ENCODE peak calls at places on chromosomes 4 and X, in six cellular contexts. X, G, L, V, S and I are unnamed samples.
A peak's percentile ranks its signal among the peaks of the same experiment; 100 is the strongest.

GRCh38 chr4:2296621-2297601 is 35.0 kb upstream of the MXD4 start:
- DNase-seq in X (no peak), G (no peak), L (no peak), V (no peak), S (no peak), I (no peak)

GRCh38 chr4:143381171-143382118 is 44.8 kb downstream of the GAB1 start:
- DNase-seq in X (no peak), G (peak; percentile 80), L (no peak), V (peak; percentile 94), S (peak; percentile 76), I (no peak)

GRCh38 chrX:153060095-153060445 is 3.8 kb downstream of the PNMA3 start:
- DNase-seq in X (no peak), G (no peak), L (no peak), V (no peak), S (no peak), I (no peak)

GRCh38 chrX:75784689-75785491 is at the start of gene MAGEE2:
- DNase-seq in X (no peak), G (no peak), L (no peak), V (no peak), S (no peak), I (no peak)

GRCh38 chrX:140318306-140318705 is 186.6 kb downstream of the SOX3 start:
- DNase-seq in X (no peak), G (no peak), L (peak; percentile 7), V (peak; percentile 1), S (no peak), I (no peak)

GRCh38 chrX:42119076-42119475 is 195.7 kb upstream of the CASK start:
- DNase-seq in X (peak; percentile 69), G (no peak), L (no peak), V (peak; percentile 90), S (no peak), I (no peak)

GRCh38 chr4:138727704-138728103 is 287.9 kb upstream of the NOCT start:
- DNase-seq in X (no peak), G (no peak), L (no peak), V (no peak), S (no peak), I (no peak)

GRCh38 chrX:155094468-155095061 is 23.3 kb downstream of the BRCC3 start:
- DNase-seq in X (no peak), G (no peak), L (peak; percentile 45), V (peak; percentile 39), S (no peak), I (no peak)

GRCh38 chr4:2829321-2829932 is 14.2 kb upstream of the ADD1 start:
- DNase-seq in X (no peak), G (no peak), L (no peak), V (no peak), S (no peak), I (no peak)

GRCh38 chrX:13494562-13494961 is 74.8 kb upstream of the EGFL6 start:
- DNase-seq in X (no peak), G (no peak), L (no peak), V (no peak), S (no peak), I (no peak)

GRCh38 chr4:101290651-101291050 is 56.7 kb downstream of the PPP3CA start:
- DNase-seq in X (no peak), G (no peak), L (no peak), V (no peak), S (no peak), I (no peak)

GRCh38 chr4:8260656-8261111 is 8.9 kb upstream of the HTRA3 start:
- DNase-seq in X (no peak), G (no peak), L (no peak), V (peak; percentile 76), S (no peak), I (peak; percentile 90)

GRCh38 chr4:177696438-177696966 is 254.3 kb upstream of the AGA start:
- DNase-seq in X (no peak), G (no peak), L (peak; percentile 37), V (no peak), S (no peak), I (no peak)

GRCh38 chrX:3939967-3940610 is 226.6 kb upstream of the PRKX start:
- DNase-seq in X (no peak), G (no peak), L (peak; percentile 41), V (peak; percentile 14), S (no peak), I (no peak)

GRCh38 chr4:65046496-65047101 is 623.7 kb downstream of the EPHA5 start:
- DNase-seq in X (no peak), G (no peak), L (no peak), V (peak; percentile 14), S (no peak), I (no peak)

GRCh38 chr4:184824776-184825393 is 883 bp downstream of the ACSL1 start:
- DNase-seq in X (no peak), G (no peak), L (no peak), V (peak; percentile 17), S (no peak), I (no peak)

GRCh38 chr4:41661447-41662076 is 87.0 kb downstream of the PHOX2B start:
- DNase-seq in X (peak; percentile 4), G (peak; percentile 65), L (peak; percentile 58), V (peak; percentile 65), S (peak; percentile 75), I (no peak)

GRCh38 chrX:3548743-3549441 is 164.6 kb downstream of the PRKX start:
- DNase-seq in X (no peak), G (no peak), L (peak; percentile 20), V (peak; percentile 74), S (peak; percentile 7), I (no peak)

GRCh38 chr4:156476359-156476758 is 495.2 kb downstream of the PDGFC start:
- DNase-seq in X (peak; percentile 48), G (no peak), L (no peak), V (peak; percentile 98), S (no peak), I (peak; percentile 93)

GRCh38 chr4:7815562-7815961 is 124.1 kb downstream of the AFAP1 start:
- DNase-seq in X (no peak), G (no peak), L (no peak), V (peak; percentile 96), S (no peak), I (no peak)

GRCh38 chr4:8433181-8433580 is 7.3 kb downstream of the ACOX3 start:
- DNase-seq in X (no peak), G (no peak), L (no peak), V (no peak), S (no peak), I (no peak)

GRCh38 chr4:88275516-88275915 is 8.8 kb downstream of the PPM1K start:
- DNase-seq in X (no peak), G (no peak), L (no peak), V (peak; percentile 27), S (no peak), I (no peak)

GRCh38 chrX:56788717-56789122 is 59.7 kb downstream of the NBDY start:
- DNase-seq in X (no peak), G (no peak), L (no peak), V (no peak), S (peak; percentile 40), I (no peak)
- H3K4me3 ChIP-seq in X (no peak overlapping the region), G (no peak overlapping the region), L (no peak overlapping the region), V (no peak overlapping the region), S (peak overlapping the region; percentile 8), I (no peak overlapping the region)

GRCh38 chr4:151772322-151772721 is 11.5 kb upstream of the GATB start:
- DNase-seq in X (no peak), G (no peak), L (no peak), V (no peak), S (no peak), I (no peak)

GRCh38 chr4:151774324-151774723 is 13.5 kb upstream of the GATB start:
- DNase-seq in X (no peak), G (no peak), L (no peak), V (no peak), S (no peak), I (no peak)

GRCh38 chr4:151781026-151781425 is 20.2 kb upstream of the GATB start:
- DNase-seq in X (no peak), G (no peak), L (no peak), V (no peak), S (no peak), I (no peak)

GRCh38 chr4:151782296-151782695 is 21.5 kb upstream of the GATB start:
- DNase-seq in X (no peak), G (no peak), L (no peak), V (no peak), S (no peak), I (no peak)

GRCh38 chr4:151777471-151777870 is 16.7 kb upstream of the GATB start:
- DNase-seq in X (no peak), G (no peak), L (no peak), V (no peak), S (no peak), I (no peak)
- H3K4me3 ChIP-seq in X (no peak overlapping the region), G (no peak overlapping the region), L (no peak overlapping the region), V (no peak overlapping the region), S (no peak overlapping the region), I (no peak overlapping the region)

GRCh38 chr4:10034136-10034535 is 12.8 kb upstream of the SLC2A9 start:
- DNase-seq in X (no peak), G (no peak), L (no peak), V (peak; percentile 28), S (no peak), I (no peak)

GRCh38 chr4:10034612-10035104 is 13.4 kb upstream of the SLC2A9 start:
- DNase-seq in X (no peak), G (no peak), L (no peak), V (no peak), S (no peak), I (no peak)

GRCh38 chr4:10031663-10032590 is 10.6 kb upstream of the SLC2A9 start:
- DNase-seq in X (no peak), G (no peak), L (peak; percentile 50), V (peak; percentile 72), S (no peak), I (no peak)

GRCh38 chr4:10032625-10033024 is 11.3 kb upstream of the SLC2A9 start:
- DNase-seq in X (no peak), G (no peak), L (no peak), V (peak; percentile 93), S (no peak), I (no peak)

DNA sequence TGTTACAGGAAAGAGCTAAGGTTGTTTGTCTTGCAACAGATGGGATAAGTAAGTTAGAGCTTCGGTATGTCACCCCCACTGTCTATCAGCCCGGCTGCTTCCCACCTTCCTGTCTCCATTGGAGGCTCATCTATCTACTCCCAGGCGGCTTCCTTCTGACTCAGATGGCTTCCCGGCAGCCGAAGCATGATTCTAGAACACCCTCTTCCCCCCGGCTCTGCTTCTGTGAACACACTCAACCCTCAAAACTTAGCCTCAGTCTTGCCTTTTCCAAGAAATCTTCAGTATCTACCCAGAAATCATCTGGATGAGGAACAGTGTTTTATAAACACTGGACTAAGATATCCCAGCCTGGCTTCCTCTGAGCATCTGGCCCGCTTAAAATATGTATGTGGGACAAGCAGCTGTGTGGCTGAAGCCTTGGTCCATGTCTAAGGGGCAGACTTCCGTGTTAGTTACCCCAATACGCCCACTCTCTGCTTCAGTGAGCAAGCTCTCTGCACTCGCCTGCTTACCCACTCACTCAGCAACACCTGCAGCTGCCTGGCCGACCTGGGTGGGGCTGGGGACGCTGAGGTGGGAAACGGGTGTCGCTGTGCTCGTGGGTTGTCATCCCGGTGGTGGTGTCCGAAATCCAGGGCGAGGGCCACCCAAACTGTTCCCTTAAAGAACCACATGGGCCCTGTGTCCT is 12.0 kb upstream of the SLC2A9 start:
- DNase-seq in X (no peak), G (no peak), L (no peak), V (peak; percentile 86), S (no peak), I (no peak)
- H3K4me3 ChIP-seq in X (peak overlapping the region; percentile 22), G (no peak overlapping the region), L (no peak overlapping the region), V (no peak overlapping the region), S (no peak overlapping the region), I (no peak overlapping the region)

DNA sequence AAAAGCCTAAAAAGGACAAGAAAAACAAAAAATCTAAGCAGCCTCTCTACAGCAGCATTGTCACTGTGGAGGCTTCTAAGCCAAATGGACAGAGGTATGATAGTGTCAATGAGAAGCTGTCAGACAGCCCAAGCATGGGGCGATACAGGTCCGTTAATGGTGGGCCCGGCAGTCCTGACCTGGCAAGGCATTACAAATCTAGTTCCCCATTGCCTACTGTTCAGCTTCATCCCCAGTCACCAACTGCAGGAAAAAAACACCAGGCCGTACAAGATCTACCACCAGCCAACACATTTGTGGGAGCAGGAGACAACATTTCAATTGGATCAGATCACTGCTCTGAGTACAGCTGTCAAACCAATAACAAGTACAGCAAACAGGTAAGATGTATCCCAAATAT is 4.0 kb downstream of the PCDH7 start:
- DNase-seq in X (no peak), G (no peak), L (no peak), V (no peak), S (no peak), I (no peak)
- H3K4me3 ChIP-seq in X (peak overlapping the region; percentile 77), G (peak overlapping the region; percentile 1), L (no peak overlapping the region), V (no peak overlapping the region), S (no peak overlapping the region), I (no peak overlapping the region)